ENCODE peak calls at places on chromosomes 5 and 9, in four cellular contexts. Q, H, X and W are unnamed samples.

GRCh38 chr5:93581738-93582414 is 857 bp upstream of the NR2F1-AS1 start:
- DNase-seq in H (no peak), X (no peak), Q (peak), W (no peak)

GRCh38 chr5:134555889-134556311 is 30.4 kb downstream of the JADE2 start:
- DNase-seq in H (peak), X (no peak), Q (peak), W (no peak)

GRCh38 chr9:133717113-133718031 is 20.8 kb downstream of the SARDH start:
- DNase-seq in Q (no peak), X (no peak), H (no peak), W (peak)

GRCh38 chr5:137706841-137707240 is 29.0 kb downstream of the KLHL3 start:
- DNase-seq in H (no peak), Q (peak), X (no peak), W (no peak)

GRCh38 chr5:14715481-14715880 is 51.0 kb downstream of the OTULIN start:
- DNase-seq in Q (peak), H (no peak), X (no peak), W (no peak)

GRCh38 chr5:125326114-125326513 is 579.7 kb upstream of the ZNF608 start:
- DNase-seq in Q (peak), X (no peak), H (no peak), W (no peak)

GRCh38 chr9:75850459-75851200 is 39.8 kb upstream of the PCSK5 start:
- DNase-seq in X (no peak), Q (no peak), H (no peak), W (no peak)

GRCh38 chr5:62144395-62145022 is 161.5 kb upstream of the KIF2A start:
- DNase-seq in H (no peak), X (no peak), Q (no peak), W (no peak)

GRCh38 chr5:169251685-169252084 is 49.3 kb downstream of the SLIT3 start:
- DNase-seq in H (no peak), Q (no peak), X (no peak), W (no peak)

GRCh38 chr5:127885176-127885575 is 182.0 kb downstream of the CCDC192 start:
- DNase-seq in H (no peak), Q (no peak), X (no peak), W (no peak)

GRCh38 chr9:34380034-34380510 is 3.4 kb upstream of the MYORG start:
- DNase-seq in Q (no peak), H (no peak), X (no peak), W (peak)

GRCh38 chr5:141951341-141951781 is 6.6 kb downstream of the PCDH12 start:
- DNase-seq in Q (no peak), X (no peak), H (peak), W (no peak)

GRCh38 chr9:98248737-98249474 is 6.5 kb downstream of the TBC1D2 start:
- DNase-seq in Q (peak), X (no peak), H (peak), W (no peak)

GRCh38 chr5:67094476-67095300 is 101.9 kb downstream of the CD180 start:
- DNase-seq in X (peak), H (no peak), Q (peak), W (no peak)

GRCh38 chr5:161546463-161547301 is at the start of gene GABRB2:
- DNase-seq in Q (no peak), H (no peak), X (no peak), W (peak)

GRCh38 chr9:102273952-102274351 is 535.5 kb upstream of the GRIN3A start:
- DNase-seq in H (no peak), Q (peak), X (no peak), W (no peak)

GRCh38 chr5:55467862-55468551 is 66.8 kb downstream of the PLPP1 start:
- DNase-seq in X (no peak), H (no peak), Q (no peak), W (no peak)

GRCh38 chr5:137498301-137498735 is 808 bp downstream of the SPOCK1 start:
- DNase-seq in H (no peak), Q (no peak), X (peak), W (peak)

GRCh38 chr9:123318192-123318591 is 37.8 kb upstream of the CRB2 start:
- DNase-seq in X (no peak), Q (no peak), H (no peak), W (no peak)

GRCh38 chr5:53321073-53321472 is 159.4 kb upstream of the FST start:
- DNase-seq in Q (no peak), X (no peak), H (no peak), W (no peak)

GRCh38 chr5:81750308-81751008 is 439 bp downstream of the SSBP2 start:
- DNase-seq in Q (no peak), H (peak), X (no peak), W (no peak)

GRCh38 chr9:17063535-17064135 is 71.2 kb upstream of the CNTLN start:
- DNase-seq in H (no peak), Q (peak), X (no peak), W (no peak)

DNA sequence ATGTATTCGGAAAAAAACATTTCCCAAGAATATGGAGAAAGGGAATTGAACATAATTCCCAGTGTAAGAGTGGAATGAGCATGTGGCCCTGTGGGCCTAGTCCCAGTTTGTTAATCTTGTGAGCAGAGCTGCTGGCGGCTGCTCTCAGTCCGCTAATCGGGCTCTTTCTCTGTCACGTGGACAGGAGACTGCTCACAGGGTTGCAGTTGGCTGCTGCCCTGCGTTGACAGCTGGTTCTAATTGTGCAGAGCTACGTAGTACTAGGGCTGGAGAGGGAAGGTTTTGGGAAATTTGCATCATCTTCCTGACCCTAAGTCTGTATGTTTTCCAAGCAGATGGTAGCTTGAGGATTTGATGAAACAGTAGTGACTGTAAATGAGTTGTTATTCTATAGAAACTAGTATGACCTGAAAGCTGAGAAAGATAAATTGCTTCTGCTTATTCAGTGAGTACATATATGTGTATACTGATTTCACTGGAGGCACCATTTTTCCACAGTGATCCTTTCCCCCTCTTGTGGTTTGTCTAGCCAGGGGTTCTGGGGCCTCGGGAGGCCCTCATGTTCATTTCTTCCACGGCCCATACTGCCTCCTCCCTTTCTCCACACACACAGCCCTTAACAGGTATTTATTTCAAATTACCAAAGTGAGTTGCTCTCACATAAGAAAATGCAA is 100.6 kb downstream of the ANGPTL2 start:
- DNase-seq in Q (peak), H (no peak), X (peak), W (peak)
- H3K27ac ChIP-seq in Q (no peak), H (no peak), X (peak), W (no peak)

GRCh38 chr5:17147225-17148120 is 70.0 kb upstream of the BASP1 start:
- DNase-seq in X (no peak), H (no peak), Q (no peak), W (no peak)
- H3K4me3 ChIP-seq in X (no peak), H (no peak), Q (no peak), W (no peak)

GRCh38 chr5:110469486-110469885 is 257.0 kb downstream of the TMEM232 start:
- DNase-seq in X (no peak), Q (no peak), H (no peak), W (no peak)
- TF ChIP-seq CTCF in X (no peak), Q (no peak), H (no peak), W (no peak)

GRCh38 chr5:34563951-34564705 is 92.0 kb upstream of the RAI14 start:
- DNase-seq in Q (peak), X (peak), H (no peak), W (peak)
- H3K27ac ChIP-seq in Q (peak), X (peak), H (no peak), W (no peak)

DNA sequence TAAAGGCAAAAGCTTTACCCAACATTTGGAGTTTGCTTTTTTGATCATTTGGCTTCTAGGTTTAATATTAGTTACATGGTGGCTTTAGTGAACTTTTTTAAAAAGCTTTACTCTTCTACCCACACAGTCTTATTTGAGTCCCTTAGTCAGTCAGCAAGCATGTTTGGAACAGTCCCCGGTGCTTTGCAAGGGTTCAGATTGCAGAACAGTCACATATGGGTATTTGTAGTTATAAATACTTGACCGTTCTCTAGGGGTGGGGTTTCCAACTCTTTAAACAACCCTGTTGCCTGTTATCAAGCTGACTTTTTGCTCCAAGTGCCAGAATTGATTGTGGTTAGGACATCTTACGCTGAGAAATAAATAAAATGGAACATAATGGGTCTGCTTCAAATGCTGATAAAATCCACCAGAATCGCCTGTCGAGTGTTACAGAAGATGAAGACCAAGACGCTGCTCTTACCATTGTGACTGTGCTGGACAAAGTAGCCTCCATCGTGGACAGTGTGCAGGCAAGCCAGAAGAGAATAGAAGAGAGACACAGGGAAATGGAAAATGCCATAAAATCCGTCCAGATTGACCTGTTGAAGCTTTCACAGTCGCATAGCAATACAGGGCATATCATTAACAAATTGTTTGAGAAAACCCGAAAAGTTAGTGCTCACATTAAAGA is at the start of gene CAVIN4:
- DNase-seq in Q (peak), H (no peak), X (no peak), W (no peak)
- H3K4me3 ChIP-seq in Q (no peak), H (no peak), X (no peak), W (no peak)

GRCh38 chr5:1484416-1485319 is 39.1 kb downstream of the LPCAT1 start:
- DNase-seq in H (no peak), Q (no peak), X (no peak), W (no peak)
- TF ChIP-seq CTCF in H (no peak), Q (no peak), X (no peak), W (no peak)

GRCh38 chr9:81244631-81245030 is 444.7 kb downstream of the TLE1 start:
- DNase-seq in X (no peak), H (no peak), Q (no peak), W (no peak)

GRCh38 chr9:81250041-81250440 is 439.3 kb downstream of the TLE1 start:
- DNase-seq in X (no peak), H (no peak), Q (no peak), W (no peak)

GRCh38 chr9:81256368-81256767 is 433.0 kb downstream of the TLE1 start:
- DNase-seq in H (no peak), X (no peak), Q (no peak), W (no peak)

GRCh38 chr9:81250606-81251005 is 438.7 kb downstream of the TLE1 start:
- DNase-seq in Q (no peak), H (no peak), X (no peak), W (no peak)
- H3K27ac ChIP-seq in Q (no peak), H (no peak), X (no peak), W (no peak)

DNA sequence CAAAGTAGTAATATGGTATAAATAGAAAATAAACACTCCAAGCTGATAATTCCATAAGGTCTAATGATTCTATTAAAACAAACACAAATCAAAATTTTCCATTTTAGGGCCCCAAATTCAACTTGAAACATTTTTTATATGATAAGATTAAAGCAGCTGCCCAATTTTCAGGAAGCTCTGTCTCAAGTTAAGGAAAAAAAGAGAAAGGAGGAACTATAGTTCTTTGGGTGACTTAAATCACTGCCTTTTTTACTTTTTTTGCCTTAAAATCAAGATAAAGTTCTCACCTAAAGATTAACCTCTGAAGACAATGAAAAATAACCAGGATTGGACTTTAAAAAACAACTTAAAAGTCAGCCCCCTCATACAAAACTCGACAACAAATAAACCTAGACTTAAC is 76.0 kb upstream of the IFNE start:
- DNase-seq in H (no peak), X (no peak), Q (no peak), W (no peak)
- H3K4me3 ChIP-seq in H (no peak), X (no peak), Q (peak), W (no peak)

GRCh38 chr5:158739941-158740340 is 359.8 kb downstream of the EBF1 start:
- DNase-seq in H (no peak), Q (no peak), X (peak), W (no peak)
- TF ChIP-seq CTCF in H (no peak), Q (peak), X (peak), W (no peak)